ENCODE peak calls at places on chromosomes 13 and 19, in six cellular contexts. Z is stomach, D is H1, E is transverse colon, A is ovary, O is A549. K is an unnamed sample.

GRCh38 chr19:44438441-44438840 is 9.8 kb downstream of the ZNF229 start:
- DNase-seq in Z (no peak), D (no peak), E (no peak), A (no peak), O (no peak), K (no peak)

GRCh38 chr13:79901336-79901735 is 420.4 kb downstream of the NDFIP2 start:
- DNase-seq in Z (no peak), D (no peak), E (no peak), A (no peak), O (no peak), K (no peak)

GRCh38 chr13:49342404-49342803 is 94.7 kb downstream of the CDADC1 start:
- DNase-seq in Z (no peak), D (no peak), E (no peak), A (no peak), O (no peak), K (no peak)

GRCh38 chr19:18789883-18790565 is 1.1 kb downstream of the COMP start:
- DNase-seq in Z (no peak), D (peak; percentile 27), E (no peak), A (no peak), O (no peak), K (no peak)

GRCh38 chr19:12194827-12195500 is 32.1 kb downstream of the ZNF136 start:
- DNase-seq in Z (peak; percentile 90), D (no peak), E (peak; percentile 79), A (peak; percentile 92), O (no peak), K (peak; percentile 94)

GRCh38 chr13:58300224-58300623 is 668.7 kb downstream of the PCDH17 start:
- DNase-seq in Z (no peak), D (no peak), E (no peak), A (no peak), O (no peak), K (no peak)

GRCh38 chr19:58409010-58409790 is 751 bp downstream of the ZNF584 start:
- DNase-seq in Z (no peak), D (no peak), E (no peak), A (peak; percentile 61), O (no peak), K (peak; percentile 68)

GRCh38 chr19:30788105-30788765 is 416.1 kb downstream of the ZNF536 start:
- DNase-seq in Z (no peak), D (no peak), E (no peak), A (no peak), O (no peak), K (no peak)

GRCh38 chr13:55341891-55342290 is 1798.8 kb upstream of the PRR20A start:
- DNase-seq in Z (no peak), D (no peak), E (no peak), A (no peak), O (no peak), K (no peak)

GRCh38 chr19:14023404-14024235 is 4.3 kb upstream of the RLN3 start:
- DNase-seq in Z (peak; percentile 58), D (peak; percentile 62), E (peak; percentile 73), A (no peak), O (peak; percentile 58), K (no peak)

GRCh38 chr13:112366907-112367646 is 9.1 kb upstream of the SPACA7 start:
- DNase-seq in Z (no peak), D (no peak), E (no peak), A (no peak), O (no peak), K (no peak)

GRCh38 chr13:112775791-112776279 is 86.0 kb downstream of the ATP11A start:
- DNase-seq in Z (no peak), D (no peak), E (no peak), A (peak; percentile 16), O (no peak), K (no peak)

GRCh38 chr13:77857810-77858209 is 60.8 kb downstream of the EDNRB start:
- DNase-seq in Z (no peak), D (no peak), E (no peak), A (no peak), O (no peak), K (no peak)

GRCh38 chr19:12723383-12723642 is 419 bp downstream of the TNPO2 start:
- DNase-seq in Z (no peak), D (no peak), E (no peak), A (no peak), O (no peak), K (no peak)

GRCh38 chr13:75648446-75648845 is 12.3 kb downstream of the LMO7 start:
- DNase-seq in Z (no peak), D (no peak), E (no peak), A (no peak), O (no peak), K (no peak)

GRCh38 chr13:25281193-25281936 is 5.9 kb downstream of the MTMR6 start:
- DNase-seq in Z (no peak), D (no peak), E (no peak), A (no peak), O (no peak), K (no peak)

GRCh38 chr13:85816413-85816812 is 17.2 kb upstream of the SLITRK6 start:
- DNase-seq in Z (no peak), D (no peak), E (no peak), A (no peak), O (no peak), K (no peak)

GRCh38 chr19:4713384-4713951 is 10.2 kb downstream of the DPP9 start:
- DNase-seq in Z (peak; percentile 96), D (no peak), E (peak; percentile 93), A (no peak), O (peak; percentile 92), K (peak; percentile 96)

GRCh38 chr13:29543230-29544215 is 52.0 kb downstream of the SLC7A1 start:
- DNase-seq in Z (no peak), D (peak; percentile 13), E (no peak), A (no peak), O (no peak), K (no peak)

GRCh38 chr13:73715114-73715909 is 418.9 kb downstream of the KLF12 start:
- DNase-seq in Z (no peak), D (no peak), E (no peak), A (no peak), O (no peak), K (no peak)

GRCh38 chr19:24033962-24034342 is 53.0 kb upstream of the ZNF254 start:
- DNase-seq in Z (peak; percentile 60), D (no peak), E (peak; percentile 62), A (peak; percentile 31), O (peak; percentile 26), K (peak; percentile 75)

GRCh38 chr19:38404858-38405257 is 2.0 kb downstream of the FAM98C start:
- DNase-seq in Z (no peak), D (no peak), E (no peak), A (no peak), O (no peak), K (no peak)

GRCh38 chr19:38405276-38405675 is 2.4 kb downstream of the FAM98C start:
- DNase-seq in Z (no peak), D (no peak), E (no peak), A (no peak), O (no peak), K (no peak)

GRCh38 chr19:38401148-38401547 is 1.7 kb upstream of the FAM98C start:
- DNase-seq in Z (no peak), D (no peak), E (no peak), A (no peak), O (no peak), K (no peak)

GRCh38 chr19:38402623-38402966 is 298 bp upstream of the FAM98C start:
- DNase-seq in Z (no peak), D (no peak), E (no peak), A (no peak), O (no peak), K (no peak)

GRCh38 chr19:38402967-38403674 is at the start of gene FAM98C:
- DNase-seq in Z (peak; percentile 98), D (peak; percentile 94), E (peak; percentile 98), A (peak; percentile 97), O (peak; percentile 100), K (peak; percentile 98)
- TF ChIP-seq EP300 in Z (no peak), D (no peak), E (no peak), A (no peak), O (no peak), K (no peak)

DNA sequence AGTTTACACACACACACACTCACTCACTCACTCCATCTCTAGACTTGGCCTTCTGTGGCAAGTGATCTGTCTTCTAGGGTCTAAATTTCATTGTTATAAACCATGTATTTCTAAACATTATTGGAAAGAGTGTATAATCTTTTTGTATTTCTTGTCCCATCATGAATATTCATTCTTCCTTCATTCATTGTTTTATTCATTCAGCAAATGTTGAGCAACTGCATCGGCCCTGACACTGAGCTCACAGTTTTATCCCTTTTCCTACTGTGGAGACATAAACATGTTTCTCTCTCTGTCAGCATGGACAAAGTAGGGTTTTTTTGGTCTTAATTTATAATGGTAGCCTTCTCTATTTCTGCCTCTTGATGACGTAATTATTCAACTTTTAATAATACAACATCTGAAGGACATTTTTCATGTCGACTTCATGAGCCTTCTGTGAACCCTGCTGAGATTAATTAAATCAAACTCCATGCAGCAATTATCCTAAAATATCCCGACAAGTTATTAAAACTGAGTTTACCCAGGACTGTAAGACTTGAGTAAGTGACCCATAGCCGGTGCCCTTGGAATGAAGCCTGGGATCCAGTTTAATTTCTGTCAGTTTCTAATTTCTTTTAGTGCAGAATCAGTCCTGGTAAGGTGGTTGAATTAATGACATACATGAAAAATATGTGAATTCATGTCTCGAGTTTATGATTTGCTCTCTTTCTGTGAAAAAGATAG is 7.3 kb downstream of the SPATA13 start:
- DNase-seq in Z (no peak), D (no peak), E (no peak), A (no peak), O (no peak), K (no peak)
- H3K4me1 ChIP-seq in Z (no peaks in the 10 kb centered on the region), D (no peaks in the 10 kb centered on the region), E (peaks cover 4% of the 10 kb centered on the region), A (peaks cover 4% of the 10 kb centered on the region), O (no peaks in the 10 kb centered on the region), K (no peaks in the 10 kb centered on the region)

GRCh38 chr19:55227241-55228014 is 1.1 kb downstream of the TMEM86B start:
- DNase-seq in Z (no peak), D (no peak), E (no peak), A (no peak), O (no peak), K (no peak)

GRCh38 chr19:55226273-55226672 is 2.3 kb downstream of the TMEM86B start:
- DNase-seq in Z (no peak), D (no peak), E (no peak), A (no peak), O (no peak), K (no peak)

GRCh38 chr19:55224038-55224665 is 4.4 kb downstream of the TMEM86B start:
- DNase-seq in Z (no peak), D (no peak), E (no peak), A (no peak), O (no peak), K (no peak)

GRCh38 chr19:55226788-55227187 is 1.8 kb downstream of the TMEM86B start:
- DNase-seq in Z (no peak), D (no peak), E (no peak), A (no peak), O (no peak), K (no peak)

DNA sequence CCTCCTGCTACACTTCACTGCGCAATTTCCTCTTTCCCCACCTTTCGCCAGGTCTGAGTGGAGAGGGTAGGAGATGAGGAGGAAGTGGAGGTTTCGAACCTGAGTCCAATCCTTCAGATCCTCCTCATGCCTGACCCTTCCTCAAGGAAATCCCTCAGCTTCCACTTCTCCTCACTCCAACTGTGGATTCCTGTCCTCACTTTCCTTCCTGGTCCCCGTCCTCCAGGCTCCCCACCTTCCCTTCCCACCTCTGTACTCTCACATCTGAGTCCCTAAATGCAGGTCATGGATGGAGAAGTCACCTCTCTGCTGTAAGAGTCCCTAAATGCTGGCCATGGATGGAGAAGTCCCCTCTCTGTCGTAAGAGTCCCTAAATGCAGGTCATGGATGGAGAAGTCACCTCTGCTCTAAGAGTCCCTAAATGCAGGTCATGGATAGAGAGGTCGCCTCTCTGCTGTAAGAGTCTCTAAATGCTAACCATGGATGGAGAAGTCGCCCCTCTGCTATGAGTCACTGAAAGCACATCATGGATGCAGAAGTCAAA is 3.1 kb downstream of the TMEM86B start:
- DNase-seq in Z (no peak), D (no peak), E (no peak), A (no peak), O (no peak), K (no peak)
- TF ChIP-seq EP300 in Z (no peak), D (no peak), E (no peak), A (no peak), O (no peak), K (no peak)

GRCh38 chr19:42201489-42202289 is 15.8 kb downstream of the DEDD2 start:
- DNase-seq in Z (peak; percentile 45), D (no peak), E (peak; percentile 56), A (no peak), O (no peak), K (no peak)
- H3K4me1 ChIP-seq in Z (peaks cover 5% of the 10 kb centered on the region), D (peaks cover 30% of the 10 kb centered on the region), E (no peaks in the 10 kb centered on the region), A (no peaks in the 10 kb centered on the region), O (peaks cover 4% of the 10 kb centered on the region), K (peaks cover 5% of the 10 kb centered on the region)